ENCODE peak calls at places on chromosomes 3 and 15, in four cellular contexts. Q, V, T and U are unnamed samples.

GRCh38 chr3:30421261-30421660 is 185.1 kb upstream of the TGFBR2 start:
- DNase-seq in Q (peak), V (no peak), T (no peak), U (no peak)

GRCh38 chr3:17339233-17339632 is 403.2 kb downstream of the TBC1D5 start:
- DNase-seq in Q (no peak), V (no peak), T (no peak), U (no peak)

GRCh38 chr3:101836907-101837598 is 12.3 kb upstream of the NFKBIZ start:
- DNase-seq in Q (peak), V (no peak), T (no peak), U (no peak)

GRCh38 chr3:30826381-30827061 is 67.9 kb downstream of the GADL1 start:
- DNase-seq in Q (no peak), V (no peak), T (no peak), U (no peak)

GRCh38 chr3:64321747-64322146 is 96.5 kb upstream of the PRICKLE2 start:
- DNase-seq in Q (peak), V (peak), T (no peak), U (peak)

GRCh38 chr15:73809728-73810501 is 56.8 kb upstream of the INSYN1 start:
- DNase-seq in Q (no peak), V (no peak), T (no peak), U (no peak)

GRCh38 chr15:51046799-51047449 is 47.8 kb downstream of the TNFAIP8L3 start:
- DNase-seq in Q (peak), V (no peak), T (no peak), U (no peak)

GRCh38 chr3:115785782-115786181 is 162.5 kb downstream of the GAP43 start:
- DNase-seq in Q (no peak), V (no peak), T (no peak), U (no peak)

GRCh38 chr3:186012137-186012536 is 74.3 kb upstream of the TRA2B start:
- DNase-seq in Q (no peak), V (no peak), T (no peak), U (no peak)

GRCh38 chr3:190909908-190910307 is 47.4 kb upstream of the GMNC start:
- DNase-seq in Q (no peak), V (no peak), T (no peak), U (no peak)

GRCh38 chr15:88393719-88394519 is 73.3 kb downstream of the MRPL46 start:
- DNase-seq in Q (no peak), V (no peak), T (no peak), U (no peak)

GRCh38 chr3:79543618-79544017 is 224.2 kb downstream of the ROBO1 start:
- DNase-seq in Q (no peak), V (no peak), T (no peak), U (no peak)

GRCh38 chr15:63492541-63493077 is 11.8 kb upstream of the USP3 start:
- DNase-seq in Q (peak), V (no peak), T (no peak), U (no peak)

GRCh38 chr3:194134231-194134756 is 1.7 kb upstream of the HES1 start:
- DNase-seq in Q (no peak), V (no peak), T (peak), U (no peak)

GRCh38 chr15:74320358-74321247 is 46.8 kb downstream of the CYP11A1 start:
- DNase-seq in Q (peak), V (peak), T (peak), U (peak)

GRCh38 chr3:122407946-122408345 is 7.9 kb downstream of the WDR5B start:
- DNase-seq in Q (no peak), V (no peak), T (no peak), U (no peak)

GRCh38 chr15:31573759-31574158 is 247.1 kb downstream of the KLF13 start:
- DNase-seq in Q (no peak), V (no peak), T (no peak), U (no peak)

GRCh38 chr15:31567861-31568260 is 241.2 kb downstream of the KLF13 start:
- DNase-seq in Q (no peak), V (no peak), T (no peak), U (no peak)

GRCh38 chr15:31570591-31570990 is 244.0 kb downstream of the KLF13 start:
- DNase-seq in Q (no peak), V (no peak), T (no peak), U (no peak)

GRCh38 chr15:31571676-31572075 is 245.0 kb downstream of the KLF13 start:
- DNase-seq in Q (peak), V (peak), T (no peak), U (no peak)

GRCh38 chr15:31569836-31570235 is 243.2 kb downstream of the KLF13 start:
- DNase-seq in Q (no peak), V (no peak), T (no peak), U (no peak)
- H3K56ac ChIP-seq in Q (no peak), V (no peak), T (no peak), U (no peak)

GRCh38 chr15:77507911-77508310 is 87.2 kb downstream of the HMG20A start:
- DNase-seq in Q (peak), V (no peak), T (no peak), U (no peak)
- H2BK15ac ChIP-seq in Q (no peak), V (no peak), T (peak), U (no peak)

GRCh38 chr3:57062119-57062631 is 1.7 kb downstream of the SPATA12 start:
- DNase-seq in Q (no peak), V (peak), T (peak), U (peak)
- H3K18ac ChIP-seq in Q (no peak), V (no peak), T (no peak), U (peak)

GRCh38 chr15:52306270-52306669 is 10.7 kb upstream of the MYO5C start:
- DNase-seq in Q (peak), V (no peak), T (no peak), U (no peak)

GRCh38 chr15:52307847-52308246 is 12.2 kb upstream of the MYO5C start:
- DNase-seq in Q (no peak), V (no peak), T (no peak), U (no peak)

GRCh38 chr15:52303093-52303772 is 7.6 kb upstream of the MYO5C start:
- DNase-seq in Q (no peak), V (peak), T (no peak), U (no peak)

GRCh38 chr15:52309154-52309548 is 13.5 kb upstream of the MYO5C start:
- DNase-seq in Q (no peak), V (no peak), T (no peak), U (no peak)

GRCh38 chr15:52308446-52309153 is 13.0 kb upstream of the MYO5C start:
- DNase-seq in Q (no peak), V (no peak), T (no peak), U (no peak)
- H3K56ac ChIP-seq in Q (no peak), V (no peak), T (no peak), U (no peak)

GRCh38 chr15:29141908-29142747 is 127.5 kb downstream of the NSMCE3 start:
- DNase-seq in Q (no peak), V (no peak), T (peak), U (peak)

GRCh38 chr15:29139540-29140459 is 129.8 kb downstream of the NSMCE3 start:
- DNase-seq in Q (peak), V (peak), T (peak), U (peak)

GRCh38 chr15:29139072-29139471 is 130.6 kb downstream of the NSMCE3 start:
- DNase-seq in Q (no peak), V (no peak), T (no peak), U (peak)

GRCh38 chr15:29141206-29141907 is 128.3 kb downstream of the NSMCE3 start:
- DNase-seq in Q (no peak), V (no peak), T (peak), U (peak)

GRCh38 chr15:29140475-29141172 is 129.0 kb downstream of the NSMCE3 start:
- DNase-seq in Q (no peak), V (peak), T (no peak), U (peak)
- H2BK15ac ChIP-seq in Q (no peak), V (no peak), T (peak), U (no peak)

DNA sequence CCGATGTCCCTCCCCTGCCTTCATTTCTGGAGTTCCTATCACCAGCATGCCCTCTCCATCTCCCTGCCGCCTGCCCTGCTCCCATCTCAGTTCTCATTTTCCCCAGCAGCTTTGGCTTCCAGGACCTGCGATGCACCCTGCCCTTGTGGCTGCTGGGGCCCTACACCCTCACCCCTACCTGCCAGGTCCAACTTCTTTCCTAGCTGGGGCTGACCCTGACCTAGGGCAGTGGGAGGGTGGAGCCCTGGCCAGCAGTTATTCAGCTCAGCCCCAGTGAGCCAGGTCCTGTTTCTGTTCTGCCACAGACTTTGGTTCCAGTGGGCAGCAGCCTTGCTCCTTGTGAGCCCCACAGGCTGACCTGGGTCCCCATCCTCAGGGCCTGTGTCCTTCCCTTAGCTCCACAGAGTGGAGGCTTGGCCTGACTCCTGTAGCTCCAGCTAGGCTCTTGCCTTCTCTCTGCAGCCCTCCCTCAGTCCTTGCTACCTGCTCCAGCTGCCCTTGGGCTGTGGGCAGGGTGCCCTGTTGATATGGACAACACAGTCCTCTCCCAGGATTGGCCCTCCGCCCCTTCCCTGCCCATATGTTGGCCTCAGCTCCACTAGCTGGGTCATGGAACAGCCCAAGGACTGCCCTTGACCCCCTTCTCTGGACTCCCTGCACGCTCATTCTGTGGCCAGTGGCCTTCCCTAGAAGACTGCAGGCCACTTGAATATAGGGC is 34.7 kb upstream of the PDE8A start:
- DNase-seq in Q (no peak), V (no peak), T (no peak), U (no peak)
- H3K18ac ChIP-seq in Q (no peak), V (no peak), T (no peak), U (no peak)

GRCh38 chr15:55588818-55589122 is 625 bp upstream of the PYGO1 start:
- DNase-seq in Q (no peak), V (no peak), T (no peak), U (no peak)

GRCh38 chr15:55589297-55589696 is 1.2 kb upstream of the PYGO1 start:
- DNase-seq in Q (no peak), V (no peak), T (no peak), U (no peak)

GRCh38 chr15:55587321-55588069 is 650 bp downstream of the PYGO1 start:
- DNase-seq in Q (peak), V (peak), T (peak), U (peak)

GRCh38 chr15:55588070-55588817 is at the start of gene PYGO1:
- DNase-seq in Q (peak), V (peak), T (peak), U (peak)

DNA sequence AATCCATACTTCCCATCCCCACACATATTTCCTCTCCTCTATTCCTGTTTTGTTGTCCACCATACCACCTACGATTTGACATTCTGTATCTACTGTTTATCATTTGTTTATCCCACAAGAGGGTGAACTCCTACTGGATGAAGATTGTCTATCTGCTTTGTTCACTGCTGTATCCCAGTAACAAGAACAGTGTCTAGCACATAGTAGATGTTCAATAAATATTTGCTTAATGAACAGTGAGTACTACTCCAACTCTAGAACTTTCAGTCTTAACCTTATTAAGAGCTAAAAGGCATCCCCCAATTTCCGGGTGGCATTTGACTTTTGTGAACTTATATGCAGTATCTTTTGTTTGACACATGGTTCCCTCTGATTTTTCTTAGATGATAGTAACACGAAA is 1.3 kb downstream of the PYGO1 start:
- DNase-seq in Q (peak), V (no peak), T (no peak), U (no peak)
- H3K56ac ChIP-seq in Q (no peak), V (no peak), T (no peak), U (no peak)

GRCh38 chr15:49908571-49909295 is 210.3 kb downstream of the ATP8B4 start:
- DNase-seq in Q (no peak), V (peak), T (no peak), U (no peak)
- H2BK15ac ChIP-seq in Q (no peak), V (no peak), T (no peak), U (no peak)

GRCh38 chr15:25613113-25613512 is 174.3 kb upstream of the UBE3A start:
- DNase-seq in Q (no peak), V (no peak), T (no peak), U (no peak)
- H3K18ac ChIP-seq in Q (no peak), V (no peak), T (no peak), U (no peak)

DNA sequence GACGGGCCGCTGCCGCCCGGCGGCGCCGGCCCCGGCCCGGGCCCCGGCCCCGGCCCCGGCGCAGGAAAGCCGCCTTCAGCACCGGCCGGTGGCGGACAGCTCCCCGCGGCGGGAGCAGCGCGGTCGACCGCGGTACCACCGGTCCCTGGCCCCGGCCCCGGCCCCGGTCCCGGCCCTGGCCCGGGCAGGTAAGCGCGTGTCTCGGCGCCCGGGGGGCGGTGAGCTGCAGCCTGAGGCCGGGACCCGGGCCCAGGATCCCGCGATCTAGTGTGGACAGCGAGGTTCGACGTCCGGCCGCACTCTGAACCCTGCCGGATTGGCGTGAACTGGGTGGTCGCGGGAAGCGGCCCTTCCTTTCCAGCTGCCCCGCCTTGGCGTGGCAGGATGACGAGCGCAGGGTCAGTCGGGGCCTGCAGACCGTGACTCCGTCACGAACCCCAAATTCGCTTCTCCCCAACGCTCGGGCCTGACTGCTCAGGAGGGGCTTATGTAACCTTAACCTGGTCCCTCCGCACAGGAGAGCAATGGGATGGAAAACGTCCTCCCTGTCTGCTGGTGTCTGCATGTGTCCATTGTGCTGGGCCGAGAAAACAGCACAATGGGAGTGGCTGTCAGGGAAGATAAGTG is 475 bp downstream of the BSN start:
- DNase-seq in Q (peak), V (peak), T (peak), U (peak)
- H3K56ac ChIP-seq in Q (no peak), V (peak), T (no peak), U (no peak)